ENCODE peak calls at places on chromosome 4, in five cellular contexts. H, S, N, G and O are unnamed samples.

GRCh38 chr4:75179510-75179909 is 246.6 kb downstream of the PARM1 start:
- DNase-seq in H (no peak), N (no peak), S (no peak), G (no peak), O (no peak)

GRCh38 chr4:107665001-107665400 is 55.0 kb downstream of the PAPSS1 start:
- DNase-seq in G (no peak), S (no peak), N (no peak), H (no peak), O (no peak)

GRCh38 chr4:86959588-86960500 is 25.0 kb downstream of the AFF1 start:
- DNase-seq in H (no peak), N (no peak), G (no peak), S (no peak), O (no peak)

GRCh38 chr4:55545681-55546632 is 752 bp downstream of the CLOCK start:
- DNase-seq in H (peak), S (peak), N (peak), G (peak), O (peak)

GRCh38 chr4:75513529-75514130 is 573 bp downstream of the RCHY1 start:
- DNase-seq in N (no peak), S (no peak), H (peak), G (no peak), O (no peak)

GRCh38 chr4:186755550-186756519 is 32.2 kb upstream of the FAT1 start:
- DNase-seq in N (no peak), S (no peak), H (no peak), G (no peak), O (no peak)

GRCh38 chr4:7302781-7303180 is 110.4 kb downstream of the SORCS2 start:
- DNase-seq in H (no peak), G (no peak), S (no peak), N (no peak), O (no peak)

GRCh38 chr4:102642571-102643298 is 118.0 kb downstream of the MANBA start:
- DNase-seq in N (no peak), S (no peak), G (no peak), H (peak), O (no peak)

GRCh38 chr4:15742637-15743036 is 35.5 kb upstream of the CD38 start:
- DNase-seq in G (no peak), N (no peak), S (no peak), H (no peak), O (no peak)

GRCh38 chr4:25953740-25954139 is 39.7 kb downstream of the SMIM20 start:
- DNase-seq in N (no peak), S (peak), H (peak), G (peak), O (no peak)

GRCh38 chr4:85747871-85748491 is 273.0 kb downstream of the ARHGAP24 start:
- DNase-seq in H (peak), N (no peak), S (peak), G (peak), O (peak)

GRCh38 chr4:108336076-108336475 is 167.3 kb upstream of the LEF1 start:
- DNase-seq in H (peak), G (peak), S (peak), N (no peak), O (no peak)

GRCh38 chr4:7698586-7698985 is 241.1 kb downstream of the AFAP1 start:
- DNase-seq in G (no peak), H (peak), S (no peak), N (no peak), O (no peak)

GRCh38 chr4:188986271-188986689 is 847.0 kb downstream of the TRIML1 start:
- DNase-seq in S (peak), N (no peak), G (peak), H (peak), O (no peak)

GRCh38 chr4:8603931-8604330 is 11.4 kb downstream of the CPZ start:
- DNase-seq in N (no peak), S (no peak), G (no peak), H (no peak), O (no peak)

GRCh38 chr4:175790067-175790466 is 22.0 kb downstream of the GPM6A start:
- DNase-seq in H (no peak), S (no peak), G (no peak), N (no peak), O (no peak)

GRCh38 chr4:145804134-145804533 is 124.2 kb downstream of the C4orf51 start:
- DNase-seq in S (peak), N (no peak), G (peak), H (peak), O (no peak)

GRCh38 chr4:62912531-62912930 is 1496.7 kb downstream of the TECRL start:
- DNase-seq in G (no peak), S (no peak), N (no peak), H (no peak), O (no peak)

GRCh38 chr4:150164055-150164454 is 85.8 kb downstream of the DCLK2 start:
- DNase-seq in G (no peak), S (no peak), H (peak), N (no peak), O (no peak)

GRCh38 chr4:158322119-158322518 is 111.8 kb downstream of the TMEM144 start:
- DNase-seq in S (no peak), H (no peak), N (no peak), G (no peak), O (no peak)

GRCh38 chr4:151429957-151430548 is 21.1 kb downstream of the FHIP1A start:
- DNase-seq in S (no peak), N (no peak), H (no peak), G (no peak), O (no peak)

GRCh38 chr4:173025131-173025530 is 143.5 kb upstream of the GALNT7 start:
- DNase-seq in H (peak), S (peak), G (peak), N (no peak), O (peak)

GRCh38 chr4:20868108-20868507 is 167.8 kb downstream of the PACRGL start:
- DNase-seq in H (no peak), N (no peak), S (no peak), G (peak), O (no peak)

GRCh38 chr4:164169591-164169990 is 584.3 kb upstream of the SMIM31 start:
- DNase-seq in G (peak), S (peak), N (no peak), H (peak), O (no peak)

GRCh38 chr4:177573487-177573886 is 131.2 kb upstream of the AGA start:
- DNase-seq in G (peak), S (peak), N (no peak), H (peak), O (no peak)

GRCh38 chr4:154329268-154329858 is 162.2 kb downstream of the DCHS2 start:
- DNase-seq in G (peak), N (no peak), S (peak), H (peak), O (no peak)

GRCh38 chr4:15427715-15428114 is at the start of gene C1QTNF7:
- DNase-seq in G (no peak), S (no peak), H (no peak), N (no peak), O (no peak)

GRCh38 chr4:126898815-126899214 is 733.9 kb upstream of the INTU start:
- DNase-seq in S (no peak), N (no peak), H (no peak), G (no peak), O (no peak)

GRCh38 chr4:142567199-142567598 is 278.9 kb downstream of the INPP4B start:
- DNase-seq in S (peak), H (no peak), G (peak), N (peak), O (no peak)

GRCh38 chr4:90979551-90979950 is 852.4 kb downstream of the CCSER1 start:
- DNase-seq in N (no peak), H (no peak), S (no peak), G (no peak), O (no peak)

GRCh38 chr4:14669418-14669817 is 332.9 kb upstream of the CPEB2 start:
- DNase-seq in N (no peak), G (no peak), H (no peak), S (no peak), O (no peak)

GRCh38 chr4:113300384-113301011 is 251.0 kb downstream of the ANK2 start:
- DNase-seq in G (peak), S (peak), N (no peak), H (peak), O (no peak)

GRCh38 chr4:162265802-162266201 is 102.0 kb upstream of the FSTL5 start:
- DNase-seq in N (no peak), G (no peak), S (no peak), H (no peak), O (no peak)

GRCh38 chr4:11549525-11549924 is 120.8 kb upstream of the HS3ST1 start:
- DNase-seq in S (no peak), H (no peak), G (peak), N (no peak), O (no peak)

GRCh38 chr4:181509073-181509472 is 734.1 kb upstream of the TENM3 start:
- DNase-seq in G (no peak), N (no peak), S (no peak), H (no peak), O (no peak)

GRCh38 chr4:84894621-84895020 is 71.9 kb downstream of the WDFY3 start:
- DNase-seq in H (no peak), G (no peak), S (no peak), N (no peak), O (no peak)